ENCODE peak calls at places on chromosomes 11 and 22, in ten cellular contexts. J is stimulated activated CD4-positive, alpha-beta T cell treated with anti-CD3 and anti-CD28 coated beads, Interleukin-1b, Interleukin-23, amount 100 ng/mL, for 1 hour; A is NCI-H774; W is HCEC 1CT; X is heart left ventricle; Q is amniotic stem cell; Z is EH; H is prostate gland; K is endothelial cell; C is HT1080. G is an unnamed sample.

GRCh38 chr11:72778535-72779494 is 15.0 kb downstream of the STARD10 start:
- DNase-seq in J (no peak), A (no peak), W (no peak), X (no peak), Q (no peak), Z (no peak), H (no peak), K (no peak), C (no peak), G (no peak)

GRCh38 chr11:78516281-78516680 is 58.4 kb downstream of the NARS2 start:
- DNase-seq in J (no peak), A (no peak), W (no peak), X (no peak), Q (no peak), Z (no peak), H (no peak), K (no peak), C (no peak), G (no peak)

GRCh38 chr11:23021287-23021863 is 161.1 kb upstream of the CCDC179 start:
- DNase-seq in J (no peak), A (no peak), W (peak; percentile 34), X (no peak), Q (peak; percentile 28), Z (peak; percentile 44), H (no peak), K (peak; percentile 29), C (peak; percentile 28), G (peak; percentile 8)

GRCh38 chr11:11086979-11087378 is 229.1 kb upstream of the ZBED5 start:
- DNase-seq in J (no peak), A (no peak), W (no peak), X (no peak), Q (no peak), Z (no peak), H (no peak), K (no peak), C (no peak), G (no peak)

GRCh38 chr11:72647882-72648281 is 26.3 kb downstream of the PDE2A start:
- DNase-seq in J (no peak), A (no peak), W (no peak), X (no peak), Q (no peak), Z (no peak), H (no peak), K (no peak), C (no peak), G (no peak)

GRCh38 chr22:37953437-37954179 is at the start of the genes C22orf23 and POLR2F:
- DNase-seq in J (peak; percentile 93), A (peak; percentile 81), W (peak; percentile 90), X (peak; percentile 94), Q (peak; percentile 93), Z (peak; percentile 96), H (peak; percentile 93), K (peak; percentile 95), C (peak; percentile 87), G (peak; percentile 98)

GRCh38 chr22:45268167-45268957 is 16.4 kb upstream of the UPK3A start:
- DNase-seq in J (no peak), A (peak; percentile 3), W (no peak), X (no peak), Q (no peak), Z (peak; percentile 36), H (no peak), K (peak; percentile 58), C (no peak), G (no peak)

GRCh38 chr11:117673561-117673960 is 123.5 kb downstream of the DSCAML1 start:
- DNase-seq in J (no peak), A (no peak), W (no peak), X (no peak), Q (no peak), Z (no peak), H (no peak), K (no peak), C (no peak), G (no peak)

GRCh38 chr11:1037506-1038055 is 1.1 kb upstream of the MUC6 start:
- DNase-seq in J (no peak), A (no peak), W (no peak), X (no peak), Q (no peak), Z (no peak), H (no peak), K (no peak), C (no peak), G (no peak)